ENCODE peak calls at places on chromosomes 16 and 17, in seven cellular contexts. S is retina; Q is left ventricle myocardium superior; L is activated CD4-positive, alpha-beta T cell treated with anti-CD3 and anti-CD28 coated beads for 36 hours; E is stimulated activated CD8-positive, alpha-beta memory T cell treated with anti-CD3 and anti-CD28 coated beads, Interleukin-7, amount 100 ng/mL, for 1 hour; P is mesenteric fat pad; A is effector memory CD8-positive, alpha-beta T cell. Z is an unnamed sample.

GRCh38 chr16:82715833-82716232 is 89.1 kb downstream of the CDH13 start:
- DNase-seq in L (no peak), S (no peak), E (no peak), Q (peak), A (no peak), P (no peak), Z (no peak)

GRCh38 chr17:39635614-39636176 is 1.2 kb upstream of the STARD3 start:
- DNase-seq in E (no peak), A (no peak), S (no peak), Q (no peak), P (no peak), L (no peak), Z (no peak)

GRCh38 chr16:23594186-23594585 is 1.9 kb downstream of the NDUFAB1 start:
- DNase-seq in L (no peak), S (no peak), Q (peak), E (no peak), A (no peak), P (no peak), Z (no peak)

GRCh38 chr16:88343276-88343791 is 39.4 kb upstream of the ZNF469 start:
- DNase-seq in Q (no peak), A (no peak), L (no peak), E (no peak), S (no peak), P (no peak), Z (no peak)

GRCh38 chr17:63911657-63912100 is 621 bp upstream of the CSHL1 start:
- DNase-seq in L (peak), S (peak), E (peak), Q (no peak), P (no peak), A (peak), Z (peak)

GRCh38 chr17:39939031-39939430 is 11.5 kb downstream of the LRRC3C start:
- DNase-seq in L (no peak), E (no peak), Q (no peak), S (no peak), P (no peak), A (no peak), Z (no peak)

GRCh38 chr17:79042421-79043190 is 18.6 kb downstream of the C1QTNF1 start:
- DNase-seq in Q (peak), P (peak), S (peak), E (peak), A (peak), L (peak), Z (peak)

GRCh38 chr16:88731699-88732098 is 25.4 kb downstream of the CTU2 start:
- DNase-seq in S (no peak), A (no peak), L (no peak), E (no peak), P (no peak), Q (no peak), Z (no peak)

GRCh38 chr17:58121925-58122324 is 26.3 kb upstream of the OR4D1 start:
- DNase-seq in E (no peak), P (no peak), Q (no peak), L (peak), S (no peak), A (peak), Z (peak)

GRCh38 chr17:67200727-67201301 is 44.2 kb downstream of the HELZ start:
- DNase-seq in P (no peak), S (no peak), L (no peak), A (no peak), E (no peak), Q (no peak), Z (no peak)

GRCh38 chr17:59521465-59522126 is 43.8 kb upstream of the DHX40 start:
- DNase-seq in P (no peak), L (peak), S (peak), E (peak), Q (no peak), A (peak), Z (peak)

GRCh38 chr16:535446-536405 is 8.2 kb downstream of the CAPN15 start:
- DNase-seq in P (peak), A (no peak), S (no peak), Q (no peak), E (no peak), L (peak), Z (no peak)

GRCh38 chr17:80365001-80365965 is 49.7 kb upstream of the ENDOV start:
- DNase-seq in L (no peak), E (no peak), A (no peak), S (no peak), P (no peak), Q (no peak), Z (no peak)

GRCh38 chr16:65744401-65744800 is 622.1 kb upstream of the CDH5 start:
- DNase-seq in S (no peak), P (no peak), A (no peak), Q (no peak), L (no peak), E (no peak), Z (no peak)

GRCh38 chr17:1730345-1731193 is 6.1 kb downstream of the WDR81 start:
- DNase-seq in L (no peak), P (no peak), Q (peak), A (no peak), E (no peak), S (no peak), Z (no peak)